ENCODE peak calls at places on chromosomes 2 and 18, in six cellular contexts. D is amniotic epithelial cell; A is NCI-H510A treated with DMSO at 0.1 percent for 48 hours; I is heart right ventricle; F is activated T-helper 9 cell treated with anti-CD3 and anti-CD28 coated beads, Interleukin-2, amount 50 U/mL, for 16 hours; K is activated CD4-positive, alpha-beta T cell treated with anti-CD3 and anti-CD28 coated beads, Interleukin-2, amount 10 ng/mL, durations not matched to agents 7 days and 5 days. Z is an unnamed sample.

GRCh38 chr2:16101196-16101595 is 160.8 kb downstream of the MYCN start:
- DNase-seq in D (no peak), A (no peak), I (no peak), F (no peak), K (no peak), Z (no peak)

GRCh38 chr2:213148572-213149331 is 2.7 kb downstream of the IKZF2 start:
- DNase-seq in D (no peak), A (peak), I (no peak), F (no peak), K (no peak), Z (no peak)

GRCh38 chr2:39243469-39244123 is at the start of gene CDKL4:
- DNase-seq in D (no peak), A (peak), I (peak), F (peak), K (peak), Z (peak)

GRCh38 chr2:69376385-69376784 is 10.6 kb downstream of the GFPT1 start:
- DNase-seq in D (no peak), A (no peak), I (no peak), F (no peak), K (no peak), Z (no peak)

GRCh38 chr2:951224-952006 is 766 bp downstream of the SNTG2 start:
- DNase-seq in D (no peak), A (no peak), I (no peak), F (no peak), K (no peak), Z (no peak)

GRCh38 chr2:100320547-100321180 is 1.6 kb downstream of the LONRF2 start:
- DNase-seq in D (peak), A (peak), I (no peak), F (no peak), K (no peak), Z (no peak)

GRCh38 chr2:64659252-64659651 is 5.5 kb upstream of the SERTAD2 start:
- DNase-seq in D (no peak), A (no peak), I (no peak), F (no peak), K (no peak), Z (no peak)

GRCh38 chr18:35694803-35695202 is 113.3 kb downstream of the GALNT1 start:
- DNase-seq in D (no peak), A (no peak), I (no peak), F (no peak), K (no peak), Z (no peak)

GRCh38 chr2:48508461-48509124 is 21.4 kb upstream of the STON1 start:
- DNase-seq in D (peak), A (peak), I (no peak), F (no peak), K (no peak), Z (no peak)

GRCh38 chr2:17282826-17283225 is 235.4 kb downstream of the RAD51AP2 start:
- DNase-seq in D (no peak), A (no peak), I (no peak), F (no peak), K (no peak), Z (no peak)

GRCh38 chr18:74929110-74929509 is 279.8 kb downstream of the PTGR3 start:
- DNase-seq in D (no peak), A (no peak), I (peak), F (no peak), K (no peak), Z (no peak)

GRCh38 chr2:27314709-27315108 is 6.5 kb upstream of the UCN start:
- DNase-seq in D (no peak), A (no peak), I (no peak), F (no peak), K (no peak), Z (no peak)

GRCh38 chr2:48601349-48601748 is 16.3 kb upstream of the GTF2A1L start:
- DNase-seq in D (peak), A (peak), I (no peak), F (no peak), K (peak), Z (no peak)

GRCh38 chr18:58097127-58097906 is 53.3 kb downstream of the NEDD4L start:
- DNase-seq in D (peak), A (peak), I (no peak), F (no peak), K (no peak), Z (no peak)

GRCh38 chr18:55300469-55301195 is 287.4 kb downstream of the TCF4 start:
- DNase-seq in D (no peak), A (peak), I (peak), F (no peak), K (no peak), Z (no peak)

GRCh38 chr2:205701509-205701908 is 19.2 kb downstream of the NRP2 start:
- DNase-seq in D (peak), A (no peak), I (no peak), F (no peak), K (no peak), Z (no peak)

GRCh38 chr2:126822115-126822514 is 76.6 kb upstream of the TEX51 start:
- DNase-seq in D (no peak), A (no peak), I (no peak), F (no peak), K (no peak), Z (no peak)

GRCh38 chr2:195642677-195643063 is 14.4 kb upstream of the SLC39A10 start:
- DNase-seq in D (no peak), A (no peak), I (no peak), F (no peak), K (no peak), Z (no peak)

GRCh38 chr2:223465793-223466192 is 136.4 kb downstream of the SCG2 start:
- DNase-seq in D (peak), A (no peak), I (peak), F (no peak), K (no peak), Z (no peak)

GRCh38 chr18:23353459-23353858 is 99.6 kb upstream of the RIOK3 start:
- DNase-seq in D (no peak), A (no peak), I (no peak), F (no peak), K (no peak), Z (no peak)

GRCh38 chr2:30487603-30488002 is 40.6 kb downstream of the LCLAT1 start:
- DNase-seq in D (no peak), A (peak), I (no peak), F (no peak), K (no peak), Z (no peak)

GRCh38 chr18:48992791-48993555 is 42.2 kb upstream of the SMAD7 start:
- DNase-seq in D (no peak), A (no peak), I (no peak), F (no peak), K (no peak), Z (no peak)

GRCh38 chr18:48151421-48152095 is 221.1 kb upstream of the SMAD2 start:
- DNase-seq in D (no peak), A (no peak), I (no peak), F (no peak), K (no peak), Z (no peak)